ENCODE peak calls at places on chromosomes 3 and 15, in five cellular contexts. F is esophagus squamous epithelium, K is heart right ventricle, D is PC-3, Y is body of pancreas. V is an unnamed sample.

GRCh38 chr3:100700708-100701107 is 8.6 kb upstream of the TFG start:
- DNase-seq in K (no peak), Y (no peak), D (no peak), F (no peak), V (no peak)

GRCh38 chr15:59247364-59247763 is 40.7 kb downstream of the LDHAL6B start:
- DNase-seq in D (peak), K (peak), F (no peak), Y (peak), V (peak)

GRCh38 chr15:65416845-65417416 is 5.8 kb downstream of the IGDCC4 start:
- DNase-seq in D (no peak), F (no peak), Y (no peak), K (peak), V (peak)

GRCh38 chr3:55486101-55486856 is 827 bp downstream of the WNT5A start:
- DNase-seq in D (peak), F (no peak), K (peak), Y (peak), V (peak)

GRCh38 chr3:9747267-9747666 is 2.5 kb upstream of the OGG1 start:
- DNase-seq in Y (no peak), K (no peak), D (no peak), F (no peak), V (peak)

GRCh38 chr3:49845694-49846093 is 10.7 kb downstream of the TRAIP start:
- DNase-seq in F (no peak), D (no peak), Y (peak), K (no peak), V (no peak)

GRCh38 chr3:18645603-18646002 is 220.5 kb upstream of the SATB1 start:
- DNase-seq in Y (no peak), K (no peak), F (no peak), D (no peak), V (no peak)

GRCh38 chr3:189684317-189684716 is 53.1 kb downstream of the TP63 start:
- DNase-seq in Y (no peak), D (no peak), K (no peak), F (no peak), V (no peak)

GRCh38 chr3:44301746-44302145 is 36.8 kb upstream of the TCAIM start:
- DNase-seq in F (no peak), Y (no peak), D (peak), K (no peak), V (no peak)

GRCh38 chr3:43753743-43754142 is 63.0 kb downstream of the ABHD5 start:
- DNase-seq in F (no peak), K (no peak), Y (no peak), D (peak), V (peak)

GRCh38 chr3:102512734-102513518 is 78.1 kb downstream of the ZPLD1 start:
- DNase-seq in K (no peak), F (no peak), Y (no peak), D (peak), V (peak)

GRCh38 chr3:14524920-14525660 is 15.1 kb downstream of the GRIP2 start:
- DNase-seq in K (no peak), Y (no peak), F (no peak), D (no peak), V (no peak)

GRCh38 chr15:31857194-31857593 is 173.1 kb upstream of the CHRNA7 start:
- DNase-seq in F (no peak), K (no peak), Y (no peak), D (no peak), V (no peak)

GRCh38 chr3:40057077-40057476 is 247.7 kb downstream of the MYRIP start:
- DNase-seq in D (no peak), Y (no peak), K (no peak), F (no peak), V (no peak)

GRCh38 chr3:42194943-42195510 is 71.0 kb downstream of the CCK start:
- DNase-seq in K (no peak), D (no peak), Y (no peak), F (no peak), V (no peak)
- H3K4me3 ChIP-seq in K (no peak), D (no peak), Y (no peak), F (no peak), V (no peak)

GRCh38 chr3:15525790-15526189 is 4.3 kb upstream of the COLQ start:
- DNase-seq in D (no peak), Y (no peak), F (no peak), K (no peak), V (no peak)

GRCh38 chr3:15528881-15529537 is 7.5 kb upstream of the COLQ start:
- DNase-seq in K (no peak), F (no peak), Y (peak), D (no peak), V (peak)

GRCh38 chr3:15531346-15531745 is 9.8 kb upstream of the COLQ start:
- DNase-seq in D (no peak), F (no peak), K (no peak), Y (no peak), V (no peak)

GRCh38 chr3:15523660-15524417 is 2.3 kb upstream of the COLQ start:
- DNase-seq in Y (no peak), D (no peak), F (no peak), K (no peak), V (no peak)

DNA sequence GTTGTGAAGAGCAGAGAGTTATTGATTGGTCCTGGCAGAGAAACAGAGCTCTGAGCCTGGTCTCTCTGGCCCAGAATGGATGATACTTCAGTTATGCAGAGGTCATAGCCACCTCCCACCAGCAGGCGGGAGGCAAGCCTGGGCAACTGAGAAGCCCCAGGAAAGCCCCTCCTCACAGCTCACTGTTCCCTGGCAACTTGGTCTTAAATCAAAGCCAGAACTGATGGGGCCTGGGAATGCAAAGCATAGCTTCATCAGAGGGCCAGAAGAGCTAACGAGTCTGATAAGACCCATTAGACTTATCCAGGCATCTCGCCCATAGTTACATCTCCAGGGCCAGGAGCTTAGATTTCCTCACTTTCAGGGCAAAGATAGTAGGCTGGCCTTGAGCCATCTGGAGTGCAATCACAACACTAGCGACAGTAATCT is 5.5 kb upstream of the COLQ start:
- DNase-seq in Y (peak), F (no peak), K (no peak), D (peak), V (peak)
- TF ChIP-seq CTCF in Y (no peak), F (no peak), K (no peak), D (peak), V (peak)

GRCh38 chr3:122184591-122184929 is 1.1 kb downstream of the CASR start:
- DNase-seq in F (no peak), K (no peak), Y (no peak), D (no peak), V (no peak)

GRCh38 chr3:122186372-122186771 is 2.9 kb downstream of the CASR start:
- DNase-seq in D (no peak), Y (no peak), F (no peak), K (no peak), V (no peak)

GRCh38 chr3:122188758-122189157 is 5.3 kb downstream of the CASR start:
- DNase-seq in K (no peak), F (no peak), D (no peak), Y (no peak), V (no peak)

GRCh38 chr3:122183521-122183892 is at the start of gene CASR:
- DNase-seq in Y (peak), F (no peak), D (no peak), K (no peak), V (peak)

DNA sequence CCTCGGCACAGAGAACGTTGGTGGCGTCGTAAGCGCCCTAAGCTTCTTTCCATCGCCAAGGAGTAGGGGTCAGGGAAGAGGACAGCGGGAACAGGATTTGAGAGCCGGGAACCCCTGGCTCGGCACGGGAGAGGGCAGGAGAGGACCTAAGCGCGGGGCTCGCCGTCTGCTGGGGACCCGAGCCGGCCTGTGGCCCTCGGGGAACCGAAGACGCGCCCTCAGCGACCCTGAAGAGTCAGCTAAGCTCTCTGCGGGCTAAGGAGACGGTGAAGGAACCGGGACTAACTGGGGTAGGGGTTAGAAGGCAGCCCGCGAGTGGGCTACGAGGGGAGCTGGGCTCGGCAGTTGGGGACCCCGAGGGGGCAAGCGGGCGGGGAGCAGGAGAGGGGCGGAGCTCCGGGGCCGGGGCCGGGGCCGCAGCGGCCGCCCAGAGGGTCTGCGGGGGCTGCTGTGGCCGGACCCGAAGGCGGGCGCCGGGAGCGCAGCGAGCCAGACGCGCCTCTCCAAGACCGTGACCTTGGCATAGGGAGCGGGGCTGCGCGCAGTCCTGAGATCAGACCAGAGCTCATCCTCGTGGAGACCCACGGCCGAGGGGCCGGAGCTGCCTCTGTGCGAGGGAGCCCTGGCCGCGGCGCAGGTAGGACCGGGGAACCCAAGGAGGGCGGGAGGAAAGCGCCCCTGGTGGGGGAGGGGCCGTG is 574 bp downstream of the CASR start:
- DNase-seq in Y (peak), D (no peak), F (no peak), K (no peak), V (no peak)
- H3K4me3 ChIP-seq in Y (peak), D (no peak), F (peak), K (peak), V (no peak)

DNA sequence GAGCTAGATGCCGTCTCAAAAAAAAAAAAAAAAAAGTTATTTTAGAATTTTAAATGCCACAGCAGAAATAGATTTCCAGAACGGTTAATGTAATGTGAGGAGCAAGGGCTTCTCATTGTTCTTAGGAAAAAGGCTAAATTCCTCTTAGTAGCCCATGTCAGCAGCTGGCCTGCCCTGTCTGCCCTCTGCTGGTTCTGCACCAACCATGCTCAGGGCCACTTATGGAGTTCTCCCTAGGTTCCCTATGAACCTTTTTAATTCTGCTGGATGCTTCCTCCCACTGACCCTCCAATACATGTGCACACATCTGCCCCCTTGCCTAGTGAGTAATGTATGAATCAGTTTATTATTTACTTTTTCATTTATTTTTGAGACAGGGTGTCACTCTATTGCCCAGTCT is 32.2 kb upstream of the DPPA4 start:
- DNase-seq in F (no peak), D (peak), K (no peak), Y (no peak), V (peak)
- TF ChIP-seq CTCF in F (no peak), D (peak), K (no peak), Y (no peak), V (peak)

GRCh38 chr3:165191476-165191875 is 4.7 kb downstream of the SLITRK3 start:
- DNase-seq in F (no peak), Y (no peak), D (no peak), K (no peak), V (no peak)

GRCh38 chr3:165195226-165195625 is 958 bp downstream of the SLITRK3 start:
- DNase-seq in D (no peak), Y (no peak), K (no peak), F (no peak), V (no peak)

GRCh38 chr3:165192610-165193192 is 3.5 kb downstream of the SLITRK3 start:
- DNase-seq in K (no peak), Y (no peak), F (no peak), D (no peak), V (no peak)

GRCh38 chr3:165194477-165195135 is 1.6 kb downstream of the SLITRK3 start:
- DNase-seq in F (no peak), Y (no peak), K (no peak), D (no peak), V (no peak)

DNA sequence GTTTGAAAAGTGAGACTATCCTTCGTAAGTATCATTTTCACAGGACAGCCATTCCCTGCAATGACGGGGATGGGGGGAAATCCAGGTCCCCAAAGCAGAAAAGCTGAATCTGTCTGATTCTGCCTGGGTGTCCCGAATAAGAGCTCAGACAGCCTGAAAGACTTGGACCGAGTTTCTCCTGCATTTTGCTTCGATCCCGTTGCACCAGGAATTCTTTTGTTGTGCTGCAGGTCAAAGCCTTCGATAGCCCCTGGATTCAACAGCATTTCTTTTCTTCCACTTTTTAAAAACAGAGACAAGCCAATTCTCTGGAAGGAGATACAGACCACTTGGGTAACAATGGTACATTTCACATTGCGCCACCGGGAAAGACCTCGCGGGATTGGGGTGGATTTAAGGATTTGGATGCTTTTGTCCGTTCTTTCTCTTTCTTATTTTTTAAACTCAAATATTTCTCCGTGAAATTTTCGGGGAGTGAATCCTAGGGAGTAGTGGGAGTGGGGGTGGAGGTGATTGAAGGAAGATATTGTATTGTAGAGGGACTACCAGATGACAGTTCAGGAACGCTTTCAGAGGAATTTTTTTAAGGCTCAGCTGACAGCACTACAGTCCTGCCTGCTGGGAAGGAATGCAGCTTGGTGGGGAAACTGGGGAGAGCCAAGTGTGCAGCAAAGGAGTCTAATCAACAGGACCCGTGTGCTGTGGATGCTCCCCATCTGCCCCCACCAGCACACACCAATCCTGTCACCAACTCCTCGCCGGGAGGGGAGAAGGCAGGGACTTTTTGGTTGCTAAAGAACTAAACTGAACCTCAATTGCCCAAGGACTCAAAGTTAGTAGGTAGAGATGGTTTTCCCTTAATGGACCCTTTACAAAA is 2.6 kb downstream of the SLITRK3 start:
- DNase-seq in F (no peak), D (no peak), K (no peak), Y (no peak), V (peak)
- H3K4me3 ChIP-seq in F (peak), D (no peak), K (no peak), Y (no peak), V (no peak)

DNA sequence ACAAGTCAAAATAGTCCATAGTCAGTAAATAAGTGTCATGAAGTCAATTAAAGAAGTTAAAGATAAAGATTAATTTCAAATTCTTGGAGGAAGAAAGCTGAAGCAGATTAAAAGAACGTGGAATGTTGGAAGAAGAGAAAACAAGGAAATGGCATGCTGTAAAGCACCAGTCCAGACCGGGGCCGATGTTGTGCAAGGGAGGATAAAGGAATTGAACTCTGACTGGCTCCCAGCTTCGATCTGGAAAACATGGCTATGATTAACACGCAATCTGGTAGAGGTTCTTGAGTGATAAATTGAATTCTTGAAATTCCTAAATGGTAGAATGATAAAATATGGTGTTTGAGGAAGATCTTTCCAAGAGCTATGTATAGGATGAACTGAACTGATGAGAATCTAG is 194.4 kb downstream of the MEIS2 start:
- DNase-seq in F (no peak), Y (peak), K (no peak), D (no peak), V (peak)
- TF ChIP-seq CTCF in F (no peak), Y (no peak), K (no peak), D (no peak), V (no peak)

GRCh38 chr3:103818800-103819199 is 1384.0 kb downstream of the ZPLD1 start:
- DNase-seq in F (no peak), K (no peak), Y (no peak), D (no peak), V (no peak)
- H3K4me3 ChIP-seq in F (no peak), K (no peak), Y (no peak), D (no peak), V (no peak)

GRCh38 chr3:53885239-53885638 is 3.3 kb upstream of the ACTR8 start:
- DNase-seq in F (no peak), Y (no peak), K (no peak), D (no peak), V (peak)

GRCh38 chr3:53880396-53881345 is 1.3 kb downstream of the ACTR8 start:
- DNase-seq in F (no peak), Y (no peak), D (no peak), K (no peak), V (peak)

GRCh38 chr3:53883008-53883407 is 1.1 kb upstream of the ACTR8 start:
- DNase-seq in Y (no peak), F (no peak), K (no peak), D (no peak), V (no peak)

GRCh38 chr3:53884623-53885022 is 2.7 kb upstream of the ACTR8 start:
- DNase-seq in F (no peak), Y (no peak), K (no peak), D (no peak), V (no peak)

GRCh38 chr3:53881691-53882593 is at the start of gene ACTR8:
- DNase-seq in K (peak), D (peak), Y (peak), F (peak), V (peak)
- TF ChIP-seq CTCF in K (peak), D (no peak), Y (no peak), F (no peak), V (peak)

DNA sequence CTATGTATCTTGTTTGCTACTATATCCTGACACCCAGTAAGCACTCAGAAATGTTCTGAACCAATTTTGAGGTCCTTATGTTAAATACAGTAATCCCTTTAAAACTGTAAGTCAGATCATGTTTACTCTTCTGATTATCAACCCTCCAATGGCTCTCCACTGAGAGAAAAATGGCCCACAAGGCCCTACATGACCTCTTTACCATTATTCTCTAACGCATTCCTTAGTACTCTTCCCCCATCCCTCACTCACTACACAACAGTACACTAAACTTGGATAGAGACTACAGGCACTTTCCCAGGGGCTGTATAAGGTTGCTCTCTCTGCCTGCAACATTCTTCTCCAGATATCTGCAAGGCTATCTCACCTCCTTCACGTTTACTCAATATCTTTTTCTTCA is 1.9 kb downstream of the TOPBP1 start:
- DNase-seq in K (no peak), Y (no peak), F (no peak), D (no peak), V (no peak)
- H3K4me3 ChIP-seq in K (no peak), Y (no peak), F (no peak), D (peak), V (no peak)

DNA sequence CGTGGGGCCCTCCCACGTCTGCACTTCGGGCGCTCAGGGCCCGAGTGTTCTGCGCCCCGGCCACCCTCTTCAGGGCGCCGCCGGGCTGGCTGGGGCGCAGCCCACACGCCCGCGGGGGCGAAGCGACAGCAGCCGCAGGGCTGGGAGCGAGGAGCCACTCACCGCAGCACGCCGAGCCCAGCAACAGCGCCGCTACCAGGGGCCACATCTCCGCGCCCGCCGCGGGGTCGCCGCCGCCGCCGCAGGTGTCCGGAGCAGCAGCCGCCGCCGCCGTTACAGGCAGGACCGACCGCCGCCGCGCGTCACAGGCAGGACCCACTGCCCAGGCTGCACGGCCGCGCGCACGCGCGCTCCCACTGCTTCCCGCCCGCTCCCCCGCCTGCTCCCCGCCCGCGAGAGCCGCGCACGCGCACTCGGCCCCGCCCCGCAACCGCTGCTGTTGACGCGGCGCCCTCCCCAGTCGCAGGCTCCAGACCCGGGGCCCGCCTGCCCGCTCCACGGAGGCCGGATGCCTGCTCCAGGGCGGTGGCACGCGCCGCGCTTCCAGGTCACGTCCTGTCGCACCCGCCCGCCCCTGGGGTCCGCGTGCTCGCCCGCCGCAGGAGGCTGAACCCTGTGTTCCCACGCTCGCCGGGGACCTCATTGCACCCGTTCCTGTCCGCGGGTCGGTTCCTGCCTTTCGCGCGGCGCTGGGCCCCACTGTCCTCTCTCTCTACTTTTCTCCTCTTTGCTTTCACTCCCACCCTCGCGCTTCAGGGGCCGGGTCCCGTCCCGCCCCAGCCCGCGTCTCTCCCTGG is at the start of gene CD47:
- DNase-seq in F (peak), D (peak), K (peak), Y (peak), V (peak)
- TF ChIP-seq CTCF in F (peak), D (no peak), K (no peak), Y (no peak), V (no peak)